ENCODE peak calls at places on chromosomes 2 and 18, in four cellular contexts. M, P, V and I are unnamed samples.

GRCh38 chr2:144183744-144184143 is 336.2 kb downstream of the ZEB2 start:
- DNase-seq in M (no peak), P (peak; percentile 85), V (peak; percentile 16), I (no peak)

GRCh38 chr18:63311481-63312409 is 7.8 kb downstream of the BCL2 start:
- DNase-seq in M (no peak), P (no peak), V (no peak), I (no peak)

GRCh38 chr18:10032331-10032979 is 118.6 kb downstream of the VAPA start:
- DNase-seq in M (peak; percentile 85), P (no peak), V (peak; percentile 32), I (no peak)

GRCh38 chr2:63057249-63058148 is 6.9 kb downstream of the OTX1 start:
- DNase-seq in M (no peak), P (no peak), V (peak; percentile 12), I (no peak)

GRCh38 chr2:96088340-96089335 is 27.7 kb downstream of the ADRA2B start:
- DNase-seq in M (no peak), P (no peak), V (peak; percentile 1), I (peak; percentile 4)

GRCh38 chr2:191846787-191847620 is at the start of gene CAVIN2:
- DNase-seq in M (peak; percentile 72), P (peak; percentile 90), V (no peak), I (no peak)

GRCh38 chr18:76426738-76427305 is 68.2 kb downstream of the ZNF516 start:
- DNase-seq in M (peak; percentile 82), P (no peak), V (peak; percentile 76), I (peak; percentile 41)

GRCh38 chr2:120888851-120889250 is 153.2 kb downstream of the GLI2 start:
- DNase-seq in M (peak; percentile 13), P (no peak), V (no peak), I (no peak)

GRCh38 chr2:168140892-168141291 is 106.5 kb downstream of the STK39 start:
- DNase-seq in M (no peak), P (no peak), V (no peak), I (no peak)

GRCh38 chr18:11119962-11120361 is 29.4 kb downstream of the PIEZO2 start:
- DNase-seq in M (no peak), P (no peak), V (no peak), I (no peak)

GRCh38 chr2:238645716-238646115 is 202.2 kb upstream of the TWIST2 start:
- DNase-seq in M (no peak), P (no peak), V (no peak), I (no peak)

GRCh38 chr2:178976351-178976750 is 73.6 kb downstream of the CCDC141 start:
- DNase-seq in M (no peak), P (no peak), V (no peak), I (no peak)

GRCh38 chr2:114548151-114548550 is 105.7 kb downstream of the DPP10 start:
- DNase-seq in M (no peak), P (no peak), V (no peak), I (no peak)

GRCh38 chr18:38539373-38539772 is 973.8 kb upstream of the CELF4 start:
- DNase-seq in M (no peak), P (no peak), V (no peak), I (no peak)

GRCh38 chr2:189222440-189222839 is 42.9 kb upstream of the COL5A2 start:
- DNase-seq in M (peak; percentile 39), P (no peak), V (no peak), I (no peak)

GRCh38 chr2:98608962-98609604 is 694 bp downstream of the UNC50 start:
- DNase-seq in M (peak; percentile 81), P (peak; percentile 58), V (peak; percentile 29), I (no peak)

GRCh38 chr18:37425182-37425581 is 140.4 kb downstream of the CELF4 start:
- DNase-seq in M (no peak), P (no peak), V (no peak), I (no peak)

GRCh38 chr2:231533777-231534125 is 3.5 kb upstream of the NMUR1 start:
- DNase-seq in M (no peak), P (no peak), V (no peak), I (no peak)

GRCh38 chr18:79680100-79680879 is 687 bp downstream of the CTDP1 start:
- DNase-seq in M (peak; percentile 87), P (peak; percentile 52), V (peak; percentile 39), I (peak; percentile 32)

GRCh38 chr2:95305341-95306058 is 8.4 kb downstream of the KCNIP3 start:
- DNase-seq in M (no peak), P (no peak), V (no peak), I (no peak)

GRCh38 chr18:74395006-74395405 is 62.1 kb downstream of the DIPK1C start:
- DNase-seq in M (no peak), P (no peak), V (no peak), I (no peak)

GRCh38 chr2:157789933-157790511 is 86.1 kb downstream of the ACVR1 start:
- DNase-seq in M (no peak), P (no peak), V (no peak), I (no peak)

GRCh38 chr2:6645672-6646071 is 220.0 kb downstream of the CMPK2 start:
- DNase-seq in M (no peak), P (no peak), V (no peak), I (no peak)

GRCh38 chr2:75053484-75054112 is 95.2 kb downstream of the POLE4 start:
- DNase-seq in M (no peak), P (peak; percentile 16), V (peak; percentile 47), I (peak; percentile 29)

GRCh38 chr2:99346218-99346617 is 9.0 kb downstream of the EIF5B start:
- DNase-seq in M (no peak), P (no peak), V (no peak), I (no peak)

GRCh38 chr2:9897331-9897737 is 54.1 kb downstream of the TAF1B start:
- DNase-seq in M (no peak), P (peak; percentile 96), V (no peak), I (no peak)

GRCh38 chr2:118580651-118581050 is 266.8 kb downstream of the EN1 start:
- DNase-seq in M (no peak), P (no peak), V (no peak), I (no peak)

GRCh38 chr2:120871016-120871635 is 135.5 kb downstream of the GLI2 start:
- DNase-seq in M (peak; percentile 54), P (no peak), V (no peak), I (no peak)

GRCh38 chr2:48412409-48413259 is 117.3 kb upstream of the STON1 start:
- DNase-seq in M (no peak), P (no peak), V (no peak), I (no peak)

GRCh38 chr2:164600763-164601162 is 20.5 kb downstream of the GRB14 start:
- DNase-seq in M (no peak), P (no peak), V (no peak), I (no peak)

GRCh38 chr18:23069481-23069880 is 65.8 kb upstream of the CABLES1 start:
- DNase-seq in M (no peak), P (no peak), V (no peak), I (no peak)

GRCh38 chr2:241498115-241499070 is 10.0 kb downstream of the STK25 start:
- DNase-seq in M (peak; percentile 66), P (no peak), V (no peak), I (no peak)
- TF ChIP-seq CTCF in M (no peak), P (no peak), V (no peak), I (no peak)

GRCh38 chr2:237158194-237158593 is 72.5 kb downstream of the COPS8 start:
- DNase-seq in M (no peak), P (no peak), V (no peak), I (no peak)
- TF ChIP-seq CTCF in M (no peak), P (no peak), V (no peak), I (no peak)

DNA sequence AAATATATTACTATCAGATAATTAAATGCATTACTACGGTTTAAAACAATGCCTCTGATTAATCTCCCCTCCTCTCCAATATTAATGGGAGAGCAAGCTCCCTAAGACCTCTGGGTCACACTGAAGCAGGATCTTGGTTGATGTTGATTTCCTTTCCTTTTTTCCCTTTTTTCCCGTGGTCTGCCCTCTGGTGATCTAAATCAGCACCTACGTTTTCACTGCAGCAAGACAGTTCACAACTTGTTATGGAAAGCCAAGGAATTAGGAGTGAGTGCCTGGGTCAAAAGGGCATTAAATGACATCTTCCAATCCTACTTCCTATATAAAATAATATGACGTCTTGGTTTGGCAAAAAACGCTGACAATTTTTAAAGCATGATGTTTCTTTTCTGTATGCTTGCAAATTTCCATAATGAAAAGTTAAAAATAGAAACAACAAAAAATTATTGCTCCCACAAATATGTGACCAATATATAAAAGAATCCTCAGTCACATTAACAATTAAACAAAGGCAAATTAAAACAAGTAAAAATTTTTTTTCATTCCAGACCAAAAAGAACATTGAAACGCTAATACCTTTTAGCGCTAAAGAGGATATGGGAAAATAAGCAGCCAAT is 7.9 kb upstream of the CFAP36 start:
- DNase-seq in M (no peak), P (peak; percentile 50), V (peak; percentile 40), I (no peak)
- TF ChIP-seq CTCF in M (peak; percentile 33), P (peak; percentile 58), V (no peak), I (peak; percentile 61)

DNA sequence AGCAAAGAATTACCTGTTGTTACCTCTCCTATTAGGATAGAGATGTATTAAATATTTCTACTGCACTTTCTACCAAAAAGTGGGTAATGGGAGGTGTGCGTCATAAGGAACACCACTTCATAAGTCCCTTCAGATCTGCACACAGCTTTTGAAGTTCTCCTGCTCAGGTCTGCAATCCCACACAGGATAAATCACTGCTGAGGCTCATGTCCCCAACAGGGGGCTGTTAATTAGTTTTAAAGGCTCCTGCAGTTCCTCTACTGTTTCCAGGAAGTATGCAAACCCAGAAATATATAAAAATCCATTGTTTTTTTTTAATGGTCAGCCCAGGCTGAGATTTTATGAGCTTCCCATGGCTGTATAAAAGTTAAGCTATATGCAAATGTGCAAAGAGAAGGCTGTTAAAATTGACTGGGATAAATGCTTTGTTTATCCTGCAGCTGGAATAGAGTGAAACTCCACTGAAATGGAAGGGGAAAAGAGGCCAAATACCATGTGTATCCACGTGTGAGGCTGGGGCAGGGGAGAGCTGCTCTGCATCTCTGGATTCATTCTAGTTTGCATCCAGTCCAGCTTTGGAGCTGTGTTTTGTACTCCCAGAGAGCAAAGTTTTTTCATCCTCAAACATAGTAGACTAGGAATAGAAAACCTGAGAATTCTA is 903.7 kb downstream of the TDRD15 start:
- DNase-seq in M (no peak), P (no peak), V (no peak), I (no peak)
- TF ChIP-seq CTCF in M (no peak), P (no peak), V (no peak), I (no peak)

GRCh38 chr2:38485734-38486133 is 108.7 kb upstream of the ATL2 start:
- DNase-seq in M (no peak), P (no peak), V (no peak), I (no peak)
- TF ChIP-seq CTCF in M (no peak), P (no peak), V (no peak), I (no peak)

DNA sequence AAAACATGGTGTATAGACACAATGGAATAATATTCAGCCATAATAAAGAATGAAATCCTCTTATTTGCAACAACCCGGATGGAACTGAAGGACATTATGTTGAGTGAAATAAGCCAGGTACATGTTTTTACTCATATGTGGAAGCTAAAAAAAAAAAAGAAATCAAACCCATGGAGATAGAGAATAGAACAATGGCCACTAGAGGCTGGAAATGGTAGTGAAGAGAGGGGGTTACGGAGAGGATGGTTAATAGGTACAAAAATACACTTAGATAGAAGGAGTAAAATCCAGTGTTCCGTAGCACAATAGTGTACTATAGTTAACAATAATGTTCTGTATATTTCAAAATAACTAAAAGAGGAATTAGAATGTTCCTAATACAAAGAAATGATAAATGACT is 12.8 kb upstream of the KIAA2012 start:
- DNase-seq in M (no peak), P (no peak), V (no peak), I (no peak)
- TF ChIP-seq CTCF in M (peak; percentile 13), P (peak; percentile 7), V (peak; percentile 53), I (peak; percentile 47)